ENCODE peak calls at places on chromosomes 7 and 10, in nine cellular contexts. S, R, Z, B, T, I, D, X and G are unnamed samples. For H3K36me3, the result is how much of the 10 kb centered on the place peaks cover.

GRCh38 chr10:48582970-48583369 is 21.9 kb downstream of the ARHGAP22 start:
- DNase-seq in R (no peak), I (no peak), D (no peak), X (no peak), B (no peak), T (no peak), Z (no peak), S (no peak), G (no peak)

GRCh38 chr10:72364239-72364777 is 9.6 kb upstream of the DNAJB12 start:
- DNase-seq in D (peak), X (peak), Z (peak), I (peak), B (peak), S (peak), T (peak), R (peak), G (peak)

GRCh38 chr7:32532086-32532485 is 36.8 kb downstream of the AVL9 start:
- DNase-seq in D (no peak), T (no peak), S (no peak), B (no peak), Z (no peak), X (no peak), R (no peak), I (no peak), G (no peak)

GRCh38 chr10:52779541-52780390 is 7.2 kb upstream of the MBL2 start:
- DNase-seq in D (no peak), B (peak), S (peak), Z (peak), T (no peak), R (peak), I (no peak), X (no peak), G (no peak)

GRCh38 chr7:128113839-128114238 is 82.6 kb upstream of the LRRC4 start:
- DNase-seq in R (peak), B (no peak), D (peak), Z (peak), T (no peak), S (no peak), X (no peak), I (no peak), G (no peak)

GRCh38 chr7:52017802-52018679 is 701.4 kb upstream of the COBL start:
- DNase-seq in I (no peak), T (no peak), S (peak), B (peak), R (peak), X (no peak), Z (peak), D (no peak), G (no peak)

GRCh38 chr10:24862586-24862985 is 89.8 kb downstream of the PRTFDC1 start:
- DNase-seq in Z (no peak), S (no peak), B (no peak), I (no peak), R (no peak), X (no peak), D (no peak), T (no peak), G (no peak)

GRCh38 chr10:77195101-77195500 is 442.5 kb downstream of the KCNMA1 start:
- DNase-seq in T (no peak), D (no peak), R (no peak), Z (no peak), I (peak), B (no peak), X (peak), S (no peak), G (peak)

GRCh38 chr10:106436123-106436740 is 728.3 kb downstream of the SORCS1 start:
- DNase-seq in I (no peak), T (no peak), R (no peak), B (no peak), D (no peak), S (no peak), X (no peak), Z (no peak), G (no peak)

GRCh38 chr7:30920021-30920583 is 8.4 kb downstream of the AQP1 start:
- DNase-seq in R (no peak), D (peak), I (peak), S (no peak), Z (no peak), T (no peak), X (no peak), B (no peak), G (peak)

GRCh38 chr7:127822822-127823508 is 171.0 kb downstream of the SND1 start:
- DNase-seq in R (no peak), T (no peak), D (no peak), I (no peak), B (no peak), X (no peak), S (no peak), Z (no peak), G (no peak)

GRCh38 chr7:35729061-35729783 is 34.3 kb upstream of the HERPUD2 start:
- DNase-seq in R (no peak), B (no peak), D (peak), X (no peak), Z (no peak), S (no peak), I (no peak), T (peak), G (no peak)

GRCh38 chr7:100691676-100692577 is 2.1 kb downstream of the GIGYF1 start:
- DNase-seq in I (peak), S (no peak), Z (peak), D (peak), R (peak), X (peak), T (no peak), B (peak), G (peak)

GRCh38 chr7:159144756-159145543 is at the start of gene VIPR2:
- DNase-seq in D (peak), T (no peak), Z (no peak), R (peak), I (peak), X (peak), S (no peak), B (no peak), G (no peak)

GRCh38 chr7:151719895-151720238 is 157.0 kb downstream of the PRKAG2 start:
- DNase-seq in D (no peak), X (no peak), Z (no peak), I (no peak), R (no peak), T (no peak), B (no peak), S (no peak), G (no peak)

GRCh38 chr7:47186316-47186715 is 395.6 kb downstream of the TNS3 start:
- DNase-seq in T (peak), X (no peak), B (no peak), D (peak), I (no peak), Z (no peak), S (no peak), R (no peak), G (no peak)

GRCh38 chr7:112201421-112201820 is 4.8 kb downstream of the DOCK4 start:
- DNase-seq in X (no peak), Z (no peak), I (no peak), B (no peak), S (no peak), R (no peak), T (no peak), D (no peak), G (no peak)

GRCh38 chr7:3825491-3825890 is 524.4 kb downstream of the SDK1 start:
- DNase-seq in R (no peak), B (no peak), D (no peak), T (no peak), Z (no peak), X (no peak), I (no peak), S (no peak), G (no peak)

GRCh38 chr10:95414844-95415545 is 124.2 kb upstream of the PDLIM1 start:
- DNase-seq in D (no peak), Z (no peak), R (no peak), X (no peak), S (no peak), B (no peak), T (no peak), I (no peak), G (no peak)

GRCh38 chr7:53218730-53219504 is 183.5 kb downstream of the POM121L12 start:
- DNase-seq in S (no peak), T (no peak), Z (no peak), B (no peak), X (no peak), D (no peak), R (peak), I (no peak), G (no peak)

GRCh38 chr7:142158741-142159496 is 47.4 kb downstream of the MGAM2 start:
- DNase-seq in I (no peak), B (no peak), R (no peak), S (no peak), X (no peak), T (no peak), Z (no peak), D (no peak), G (no peak)
- H3K36me3 ChIP-seq in I (under half), B (under half), R (under half), S (under half), X (under half), T (under half), Z (under half), D (under half), G (under half)

GRCh38 chr10:44397476-44398225 is 12.8 kb upstream of the CXCL12 start:
- DNase-seq in T (no peak), D (no peak), R (no peak), Z (no peak), B (no peak), S (no peak), I (no peak), X (no peak), G (no peak)
- TF ChIP-seq POLR2AphosphoS5 in T (no peak), D (no peak), R (no peak), Z (no peak), B (no peak), S (no peak), I (no peak), X (no peak), G (no peak)

GRCh38 chr7:134446446-134446845 is 12.5 kb downstream of the AKR1B1 start:
- DNase-seq in B (no peak), T (no peak), S (no peak), D (no peak), Z (no peak), I (no peak), R (no peak), X (no peak), G (no peak)
- H3K36me3 ChIP-seq in B (under half), T (under half), S (under half), D (under half), Z (half or more), I (half or more), R (half or more), X (under half), G (under half)

GRCh38 chr7:27103489-27104226 is 1.2 kb upstream of the HOXA2 start:
- DNase-seq in S (no peak), X (no peak), R (no peak), Z (no peak), D (no peak), B (no peak), I (peak), T (no peak), G (no peak)

GRCh38 chr7:27104244-27105149 is 2.0 kb upstream of the HOXA2 start:
- DNase-seq in R (no peak), B (no peak), I (no peak), S (no peak), Z (no peak), T (no peak), D (no peak), X (no peak), G (no peak)

GRCh38 chr7:27101906-27102577 is 441 bp downstream of the HOXA2 start:
- DNase-seq in T (no peak), Z (no peak), R (no peak), I (peak), X (no peak), D (no peak), B (no peak), S (no peak), G (no peak)

GRCh38 chr7:27101188-27101905 is 1.1 kb downstream of the HOXA2 start:
- DNase-seq in B (no peak), X (no peak), Z (no peak), T (no peak), S (no peak), D (no peak), R (no peak), I (peak), G (no peak)

GRCh38 chr7:27102578-27103442 is at the start of gene HOXA2:
- DNase-seq in R (no peak), T (no peak), D (no peak), I (peak), B (no peak), X (no peak), S (no peak), Z (no peak), G (no peak)
- TF ChIP-seq POLR2AphosphoS5 in R (no peak), T (no peak), D (peak), I (peak), B (no peak), X (no peak), S (no peak), Z (peak), G (peak)

GRCh38 chr10:91603931-91604331 is 28.9 kb downstream of the PPP1R3C start:
- DNase-seq in X (peak), S (no peak), T (no peak), Z (no peak), B (no peak), R (no peak), D (no peak), I (no peak), G (no peak)

GRCh38 chr10:91604462-91604935 is 28.4 kb downstream of the PPP1R3C start:
- DNase-seq in B (no peak), S (no peak), I (no peak), R (no peak), T (no peak), X (no peak), Z (no peak), D (no peak), G (no peak)

GRCh38 chr10:91601212-91601611 is 31.7 kb downstream of the PPP1R3C start:
- DNase-seq in Z (no peak), X (no peak), S (no peak), B (no peak), R (no peak), I (no peak), D (no peak), T (no peak), G (no peak)

GRCh38 chr10:91603173-91603572 is 29.7 kb downstream of the PPP1R3C start:
- DNase-seq in X (no peak), B (no peak), T (no peak), S (no peak), I (no peak), Z (no peak), R (no peak), D (no peak), G (no peak)

GRCh38 chr10:91602449-91602848 is 30.4 kb downstream of the PPP1R3C start:
- DNase-seq in S (no peak), X (no peak), T (no peak), B (no peak), R (no peak), I (no peak), Z (no peak), D (no peak), G (no peak)
- H3K36me3 ChIP-seq in S (under half), X (under half), T (under half), B (under half), R (under half), I (under half), Z (under half), D (under half), G (under half)

GRCh38 chr7:37480642-37481041 is 32.0 kb upstream of the ELMO1 start:
- DNase-seq in T (no peak), X (no peak), B (no peak), D (no peak), Z (no peak), I (no peak), R (no peak), S (no peak), G (no peak)
- TF ChIP-seq POLR2AphosphoS5 in T (no peak), X (no peak), B (no peak), D (no peak), Z (no peak), I (no peak), R (no peak), S (no peak), G (no peak)

DNA sequence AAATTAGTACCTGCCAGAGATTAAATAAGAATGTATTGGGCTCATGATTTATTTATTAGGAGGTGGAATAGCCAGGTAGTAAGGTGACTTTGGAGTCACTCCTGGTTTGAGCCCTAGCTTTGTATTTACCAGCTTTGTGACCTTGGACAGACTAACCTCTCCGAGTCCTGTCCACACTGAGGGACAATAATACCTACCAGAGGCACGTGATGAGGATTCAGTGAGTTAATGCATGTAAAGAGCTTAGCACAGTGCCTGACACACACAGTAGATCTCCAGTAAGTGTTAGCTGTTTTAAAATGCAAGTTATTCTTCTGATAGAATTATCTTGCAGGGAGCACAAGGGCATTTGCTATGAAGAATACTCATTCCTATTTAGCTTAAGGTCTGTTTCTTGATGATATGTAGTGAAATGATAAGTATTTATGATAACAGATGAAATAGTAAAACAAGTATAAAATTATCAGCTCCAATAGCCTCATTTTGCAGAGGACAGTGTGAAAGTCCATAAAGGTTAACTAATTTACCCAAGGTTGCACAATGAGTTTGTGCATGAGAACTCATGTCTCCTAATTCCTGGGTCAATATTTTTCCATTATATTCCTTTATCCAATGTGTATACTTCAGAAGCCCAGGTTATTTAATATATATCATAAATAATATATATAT is 36.4 kb downstream of the RABGEF1 start:
- DNase-seq in B (peak), I (no peak), D (no peak), T (no peak), Z (no peak), S (no peak), X (no peak), R (no peak), G (no peak)
- H3K36me3 ChIP-seq in B (under half), I (half or more), D (under half), T (under half), Z (half or more), S (under half), X (under half), R (under half), G (under half)

GRCh38 chr10:23095966-23096813 is 811 bp downstream of the MSRB2 start:
- DNase-seq in Z (peak), B (peak), X (peak), I (peak), T (no peak), S (no peak), R (peak), D (peak), G (peak)

GRCh38 chr10:23094786-23095403 is 484 bp upstream of the MSRB2 start:
- DNase-seq in B (no peak), T (no peak), R (no peak), D (no peak), X (no peak), S (peak), I (no peak), Z (no peak), G (no peak)

GRCh38 chr10:23099079-23099478 is 3.7 kb downstream of the MSRB2 start:
- DNase-seq in D (no peak), B (no peak), I (no peak), T (no peak), S (no peak), Z (no peak), R (no peak), X (no peak), G (no peak)

GRCh38 chr10:23096814-23097549 is 1.6 kb downstream of the MSRB2 start:
- DNase-seq in S (peak), T (no peak), I (peak), D (no peak), Z (no peak), X (peak), R (no peak), B (no peak), G (peak)

GRCh38 chr10:23095404-23095965 is at the start of gene MSRB2:
- DNase-seq in B (peak), R (peak), T (peak), X (peak), I (peak), D (peak), S (no peak), Z (peak), G (peak)
- TF ChIP-seq POLR2AphosphoS5 in B (peak), R (peak), T (peak), X (peak), I (peak), D (peak), S (peak), Z (peak), G (peak)

GRCh38 chr10:123160311-123160980 is 6.2 kb downstream of the BUB3 start:
- DNase-seq in T (no peak), B (no peak), D (no peak), X (no peak), S (no peak), Z (no peak), R (no peak), I (no peak), G (no peak)
- H3K36me3 ChIP-seq in T (under half), B (under half), D (under half), X (under half), S (half or more), Z (half or more), R (under half), I (half or more), G (under half)

DNA sequence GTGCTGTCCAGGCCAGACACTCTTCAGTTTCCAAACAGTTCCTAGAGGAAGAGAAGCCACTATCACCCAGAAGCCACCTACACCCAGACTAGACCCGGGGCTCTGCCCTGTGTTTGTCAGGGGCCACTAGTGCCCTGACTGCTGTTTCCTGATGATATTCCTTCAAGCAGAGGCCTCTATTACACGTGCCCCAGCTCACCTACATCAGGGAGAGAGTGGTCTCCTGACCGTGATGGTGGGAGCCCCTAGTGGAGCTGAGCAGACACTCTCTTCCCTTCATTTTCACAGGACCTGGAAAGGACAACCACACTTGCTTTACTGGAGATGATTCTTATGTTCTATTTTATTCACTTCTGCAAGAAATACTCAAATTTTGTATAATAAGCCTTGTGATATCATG is 9.2 kb downstream of the ZNF394 start:
- DNase-seq in D (peak), Z (no peak), B (no peak), S (no peak), T (no peak), R (no peak), I (no peak), X (no peak), G (no peak)
- TF ChIP-seq POLR2AphosphoS5 in D (no peak), Z (no peak), B (no peak), S (no peak), T (no peak), R (no peak), I (no peak), X (no peak), G (no peak)